ENCODE peak calls at places on chromosomes 6 and 20, in ten cellular contexts. P is nephron progenitor cell; Z is left cardiac atrium; K is activated CD4-positive, alpha-beta memory T cell treated with anti-CD3 and anti-CD28 coated beads, Interleukin-2, amount 10 ng/mL, durations not matched to agents 7 days and 5 days; O is Ammon's horn; S is activated T-helper 1 cell treated with anti-CD3 and anti-CD28 coated beads, Interleukin-12 subunit alpha, Interleukin-12 subunit beta, Interleukin-2, Interleukin-4 antibody, amounts not matched to agents 30 ng/mL and 10 ng/mL and 1 ng/mL, durations not matched to agents 14 hours and 24 hours and 36 hours; W is AG04450; I is activated naive CD4-positive, alpha-beta T cell treated with Interleukin-2 at 50 U/mL for 16 hours; R is kidney tubule cell; Q is D721Med. J is an unnamed sample.

GRCh38 chr6:55957961-55958422 is 82.6 kb upstream of the BMP5 start:
- DNase-seq in K (no peak), O (no peak), Z (no peak), P (no peak), Q (no peak), I (no peak), W (no peak), R (no peak), S (no peak), J (no peak)

GRCh38 chr6:128361378-128361777 is 159.0 kb downstream of the PTPRK start:
- DNase-seq in I (no peak), Z (no peak), W (no peak), S (no peak), K (no peak), Q (no peak), P (no peak), O (no peak), R (no peak), J (no peak)

GRCh38 chr20:20466341-20466879 is 98.5 kb downstream of the INSM1 start:
- DNase-seq in O (no peak), I (no peak), K (peak), S (no peak), R (peak), W (no peak), P (no peak), Q (no peak), Z (no peak), J (no peak)

GRCh38 chr20:25399038-25399430 is 8.4 kb upstream of the ABHD12 start:
- DNase-seq in K (no peak), O (peak), P (no peak), I (peak), Q (no peak), Z (no peak), W (peak), S (no peak), R (peak), J (peak)

GRCh38 chr6:14713008-14713452 is 532.8 kb upstream of the JARID2 start:
- DNase-seq in K (no peak), P (no peak), R (peak), I (no peak), Z (peak), S (no peak), Q (no peak), W (no peak), O (peak), J (no peak)

GRCh38 chr20:46237221-46237620 is 71.1 kb downstream of the CDH22 start:
- DNase-seq in W (no peak), R (no peak), Z (no peak), S (no peak), I (no peak), P (peak), K (no peak), Q (no peak), O (no peak), J (no peak)

GRCh38 chr20:19977373-19977770 is 39.8 kb upstream of the NAA20 start:
- DNase-seq in Z (no peak), S (no peak), I (no peak), O (no peak), Q (no peak), R (peak), P (no peak), K (no peak), W (no peak), J (no peak)

GRCh38 chr6:42030585-42031506 is 19.5 kb upstream of the TAF8 start:
- DNase-seq in O (no peak), R (peak), S (no peak), P (no peak), W (no peak), Q (no peak), Z (peak), I (peak), K (peak), J (no peak)

GRCh38 chr6:142844065-142844755 is 100.8 kb downstream of the HIVEP2 start:
- DNase-seq in P (no peak), W (no peak), S (no peak), Z (no peak), Q (no peak), I (no peak), O (no peak), R (no peak), K (no peak), J (no peak)

GRCh38 chr6:21500894-21501293 is 92.7 kb upstream of the SOX4 start:
- DNase-seq in R (no peak), Q (no peak), Z (no peak), S (no peak), I (no peak), W (no peak), K (no peak), O (no peak), P (no peak), J (no peak)

GRCh38 chr6:21769405-21769851 is 175.9 kb downstream of the SOX4 start:
- DNase-seq in W (peak), Q (no peak), I (no peak), R (peak), K (no peak), S (no peak), O (no peak), Z (peak), P (no peak), J (no peak)

GRCh38 chr6:138182939-138183791 is 21.4 kb downstream of the ARFGEF3 start:
- DNase-seq in S (no peak), O (peak), K (no peak), W (no peak), Z (no peak), I (no peak), R (no peak), Q (no peak), P (no peak), J (no peak)

GRCh38 chr20:25020901-25021301 is 28.4 kb upstream of the APMAP start:
- DNase-seq in S (no peak), K (no peak), I (no peak), R (no peak), Q (no peak), Z (peak), O (no peak), W (no peak), P (no peak), J (no peak)

GRCh38 chr6:116529466-116529969 is 16.0 kb downstream of the TRAPPC3L start:
- DNase-seq in R (peak), S (no peak), W (no peak), O (no peak), K (no peak), Q (no peak), Z (no peak), I (no peak), P (no peak), J (no peak)

GRCh38 chr6:160421854-160422253 is 73.7 kb downstream of the SLC22A3 start:
- DNase-seq in W (no peak), Z (peak), S (no peak), Q (no peak), P (no peak), R (peak), I (no peak), K (no peak), O (peak), J (no peak)

GRCh38 chr20:36113566-36114247 is 40.8 kb upstream of the EPB41L1 start:
- DNase-seq in W (no peak), P (no peak), I (no peak), Z (no peak), K (no peak), R (no peak), Q (no peak), S (no peak), O (no peak), J (no peak)

GRCh38 chr20:60249436-60249835 is 291.2 kb downstream of the CDH26 start:
- DNase-seq in Q (no peak), S (no peak), P (no peak), K (no peak), Z (no peak), W (peak), I (no peak), R (peak), O (no peak), J (no peak)

GRCh38 chr6:36039113-36039512 is 11.5 kb downstream of the MAPK14 start:
- DNase-seq in P (no peak), K (no peak), O (no peak), S (no peak), I (no peak), Z (no peak), W (no peak), Q (no peak), R (no peak), J (no peak)

GRCh38 chr20:8646716-8647115 is 422.2 kb upstream of the PLCB4 start:
- DNase-seq in O (no peak), Z (no peak), P (no peak), Q (no peak), K (no peak), I (no peak), S (no peak), R (peak), W (peak), J (no peak)

GRCh38 chr6:170057961-170058877 is 232.7 kb downstream of the DLL1 start:
- DNase-seq in S (no peak), Z (peak), K (no peak), R (no peak), Q (no peak), O (no peak), W (no peak), I (no peak), P (no peak), J (no peak)

GRCh38 chr20:57920971-57921370 is 211.2 kb upstream of the PMEPA1 start:
- DNase-seq in Q (no peak), S (no peak), Z (no peak), R (no peak), K (no peak), O (no peak), I (no peak), W (no peak), P (no peak), J (no peak)

GRCh38 chr20:14406495-14406894 is 69.1 kb upstream of the FLRT3 start:
- DNase-seq in K (no peak), S (no peak), Z (no peak), W (no peak), R (peak), Q (no peak), O (no peak), P (no peak), I (no peak), J (no peak)

J was measured in activated T-cell treated with anti-CD3 and anti-CD28 coated beads for 24 hours.